ENCODE peak calls at places on chromosome 17, in seven cellular contexts. R, H, A, D, M, P and F are unnamed samples.

GRCh38 chr17:77809814-77810213 is 148.7 kb upstream of the TNRC6C start:
- DNase-seq in R (no peak), H (no peak), A (no peak), D (no peak), M (no peak), P (no peak), F (no peak)

GRCh38 chr17:31495049-31495885 is 103.8 kb downstream of the RAB11FIP4 start:
- DNase-seq in R (no peak), H (no peak), A (peak), D (peak), M (no peak), P (no peak), F (no peak)

GRCh38 chr17:58605986-58606385 is 85.9 kb downstream of the TEX14 start:
- DNase-seq in R (no peak), H (no peak), A (no peak), D (no peak), M (no peak), P (peak), F (no peak)

GRCh38 chr17:20270336-20270735 is 197.0 kb downstream of the LGALS9B start:
- DNase-seq in R (no peak), H (no peak), A (no peak), D (no peak), M (no peak), P (no peak), F (no peak)

GRCh38 chr17:73466704-73467433 is 155.1 kb upstream of the CDC42EP4 start:
- DNase-seq in R (no peak), H (no peak), A (no peak), D (no peak), M (no peak), P (no peak), F (no peak)

GRCh38 chr17:32298298-32298697 is 32.7 kb downstream of the RHBDL3 start:
- DNase-seq in R (no peak), H (no peak), A (no peak), D (no peak), M (no peak), P (no peak), F (no peak)

GRCh38 chr17:80423536-80424225 is 8.7 kb downstream of the ENDOV start:
- DNase-seq in R (no peak), H (no peak), A (peak), D (no peak), M (no peak), P (no peak), F (no peak)

GRCh38 chr17:35460354-35460851 is 11.8 kb upstream of the SLFN13 start:
- DNase-seq in R (peak), H (no peak), A (peak), D (peak), M (peak), P (no peak), F (no peak)

GRCh38 chr17:39751637-39752036 is 13.9 kb downstream of the GRB7 start:
- DNase-seq in R (no peak), H (no peak), A (no peak), D (peak), M (no peak), P (no peak), F (no peak)

GRCh38 chr17:27338536-27338985 is 44.6 kb downstream of the WSB1 start:
- DNase-seq in R (peak), H (no peak), A (no peak), D (no peak), M (no peak), P (no peak), F (no peak)

GRCh38 chr17:47192549-47192948 is 3.5 kb upstream of the CDC27 start:
- DNase-seq in R (peak), H (no peak), A (no peak), D (no peak), M (no peak), P (peak), F (no peak)

GRCh38 chr17:73826872-73827228 is 182.6 kb upstream of the SDK2 start:
- DNase-seq in R (no peak), H (no peak), A (no peak), D (no peak), M (no peak), P (no peak), F (no peak)

GRCh38 chr17:55576237-55576998 is 65.2 kb upstream of the SMIM36 start:
- DNase-seq in R (no peak), H (peak), A (no peak), D (no peak), M (no peak), P (peak), F (peak)

GRCh38 chr17:12993631-12994030 is 24.2 kb downstream of the ELAC2 start:
- DNase-seq in R (no peak), H (no peak), A (no peak), D (no peak), M (no peak), P (no peak), F (no peak)

GRCh38 chr17:83014297-83014696 is 65.1 kb upstream of the METRNL start:
- DNase-seq in R (no peak), H (no peak), A (no peak), D (no peak), M (no peak), P (no peak), F (no peak)

GRCh38 chr17:80033840-80034239 is 1.8 kb downstream of the TBC1D16 start:
- DNase-seq in R (no peak), H (no peak), A (no peak), D (no peak), M (no peak), P (no peak), F (no peak)

GRCh38 chr17:51389875-51390274 is 129.5 kb downstream of the UTP18 start:
- DNase-seq in R (no peak), H (no peak), A (no peak), D (no peak), M (no peak), P (no peak), F (no peak)

GRCh38 chr17:17125136-17126084 is 80.7 kb downstream of the PLD6 start:
- DNase-seq in R (no peak), H (no peak), A (peak), D (no peak), M (peak), P (no peak), F (no peak)

GRCh38 chr17:73952498-73953205 is 250.8 kb upstream of the RPL38 start:
- DNase-seq in R (no peak), H (no peak), A (peak), D (peak), M (peak), P (no peak), F (no peak)

GRCh38 chr17:4970273-4970672 is 2.7 kb upstream of the SPAG7 start:
- DNase-seq in R (no peak), H (no peak), A (no peak), D (no peak), M (no peak), P (no peak), F (no peak)

GRCh38 chr17:42362245-42362961 is 25.8 kb downstream of the STAT3 start:
- DNase-seq in R (no peak), H (no peak), A (no peak), D (peak), M (no peak), P (no peak), F (no peak)

GRCh38 chr17:21253646-21254441 is 634 bp upstream of the NATD1 start:
- DNase-seq in R (no peak), H (no peak), A (no peak), D (no peak), M (no peak), P (no peak), F (no peak)

GRCh38 chr17:34118564-34118963 is 136.5 kb upstream of the CCL2 start:
- DNase-seq in R (no peak), H (no peak), A (no peak), D (no peak), M (no peak), P (no peak), F (no peak)

GRCh38 chr17:74244543-74244942 is 29.5 kb upstream of the DNAI2 start:
- DNase-seq in R (no peak), H (no peak), A (no peak), D (no peak), M (no peak), P (no peak), F (no peak)

GRCh38 chr17:37107406-37108083 is 158.8 kb downstream of the AATF start:
- DNase-seq in R (no peak), H (no peak), A (no peak), D (peak), M (no peak), P (peak), F (no peak)

GRCh38 chr17:34363183-34363661 is at the start of gene CCL1:
- DNase-seq in R (no peak), H (no peak), A (no peak), D (no peak), M (no peak), P (no peak), F (no peak)

DNA sequence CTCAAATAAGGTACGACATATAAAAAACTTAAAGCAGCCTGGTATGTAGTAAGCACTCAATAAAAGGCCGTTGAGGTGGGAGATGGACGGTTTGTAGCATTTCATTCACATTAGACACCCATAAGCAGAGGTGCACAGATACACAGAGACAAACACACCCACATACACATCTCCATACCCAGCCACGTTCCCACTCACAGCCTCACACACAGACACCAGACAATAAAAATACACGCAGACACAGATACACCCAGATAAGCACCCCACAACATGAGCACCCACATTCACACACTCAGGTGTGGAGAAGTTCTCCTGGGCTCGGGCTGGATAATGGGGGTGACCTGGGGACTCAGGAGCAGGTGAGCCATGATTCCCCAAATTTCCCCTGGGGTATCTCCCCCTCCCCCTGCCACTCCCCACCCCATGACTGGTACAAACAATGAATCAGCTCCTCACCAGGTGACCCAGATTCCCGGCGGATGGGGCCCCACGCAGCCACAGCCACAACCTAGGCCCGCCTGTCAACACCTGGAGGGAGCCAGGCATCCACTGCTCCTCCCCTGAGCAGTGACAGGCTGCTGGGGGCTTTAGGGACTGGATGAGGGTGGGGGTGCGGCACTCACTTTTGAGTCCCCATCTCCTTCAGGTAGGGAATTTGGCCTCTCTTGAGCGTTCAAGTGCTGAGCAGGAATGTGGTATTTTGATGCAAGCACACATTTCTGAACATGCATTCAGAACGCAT is 2.7 kb downstream of the DLX3 start:
- DNase-seq in R (no peak), H (no peak), A (no peak), D (no peak), M (peak), P (no peak), F (no peak)
- H3K4me3 ChIP-seq in R (no peak), H (no peak), A (no peak), D (no peak), M (no peak), P (no peak), F (no peak)

GRCh38 chr17:65556910-65557348 is 4.5 kb downstream of the AXIN2 start:
- DNase-seq in R (no peak), H (no peak), A (no peak), D (peak), M (no peak), P (no peak), F (no peak)
- H3K4me3 ChIP-seq in R (no peak), H (peak), A (no peak), D (no peak), M (peak), P (no peak), F (no peak)

DNA sequence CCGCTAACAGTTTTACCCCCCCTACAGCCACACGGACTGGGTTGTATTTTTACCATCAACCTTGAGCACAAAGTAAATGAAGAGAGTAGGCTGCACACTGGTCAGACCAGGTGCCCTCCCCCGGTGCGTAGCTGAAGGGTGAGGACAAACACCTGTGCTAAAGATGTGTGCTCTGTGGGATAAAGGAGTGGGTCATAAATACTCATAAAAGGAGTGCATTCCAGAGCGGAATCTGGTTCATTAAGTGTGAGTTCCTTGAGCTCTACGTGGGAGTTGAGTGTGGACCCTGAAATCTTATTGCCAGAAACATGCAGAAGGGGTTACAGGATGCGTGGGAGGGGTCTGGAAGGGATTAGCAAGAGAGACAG is 217.0 kb downstream of the CCDC182 start:
- DNase-seq in R (no peak), H (no peak), A (no peak), D (peak), M (no peak), P (no peak), F (no peak)
- H3K4me3 ChIP-seq in R (no peak), H (no peak), A (no peak), D (no peak), M (peak), P (no peak), F (no peak)

DNA sequence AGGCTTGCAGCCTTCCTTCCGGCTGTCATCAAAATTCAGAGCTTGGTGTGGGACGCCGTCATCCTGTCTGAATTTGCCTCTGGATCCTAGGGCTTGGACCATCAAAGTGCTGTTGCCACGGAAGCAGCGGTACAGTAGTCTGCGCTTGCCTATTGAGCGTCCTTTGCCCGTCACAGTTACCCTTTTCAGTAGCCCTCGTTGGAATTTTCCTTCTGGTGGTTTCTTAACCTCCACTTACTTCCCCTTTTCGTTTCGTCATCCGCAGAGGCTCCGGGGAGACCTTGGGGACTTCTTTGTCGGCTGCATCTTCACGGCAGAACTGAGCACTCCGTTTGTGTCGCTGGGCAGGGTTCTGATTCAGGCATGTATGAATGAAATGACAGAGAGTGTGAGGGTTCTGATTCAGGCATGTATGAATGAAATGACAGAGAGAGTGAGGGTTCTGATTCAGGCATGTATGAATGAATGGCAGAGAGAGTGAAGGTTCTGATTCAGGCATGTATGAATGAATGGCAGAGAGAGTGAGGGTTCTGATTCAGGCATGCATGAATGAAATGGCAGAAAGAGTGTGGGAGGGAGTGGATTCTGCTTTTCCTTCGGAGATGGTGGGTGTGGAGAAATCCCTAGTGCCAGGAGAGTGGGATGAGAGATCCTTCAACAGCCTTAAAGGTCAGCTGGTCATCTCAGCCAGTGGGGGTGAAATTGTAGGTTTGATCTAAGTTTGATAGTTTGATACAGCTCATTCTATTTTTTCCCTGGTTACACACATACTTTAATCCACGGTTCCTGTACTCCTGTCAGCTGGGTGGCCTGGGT is 8.1 kb downstream of the TLCD3A start:
- DNase-seq in R (no peak), H (no peak), A (peak), D (no peak), M (no peak), P (peak), F (no peak)
- H3K4me3 ChIP-seq in R (no peak), H (no peak), A (no peak), D (no peak), M (no peak), P (no peak), F (no peak)

GRCh38 chr17:60135951-60136666 is 13.7 kb upstream of the CA4 start:
- DNase-seq in R (no peak), H (no peak), A (peak), D (no peak), M (no peak), P (no peak), F (no peak)
- H3K4me3 ChIP-seq in R (no peak), H (no peak), A (no peak), D (no peak), M (peak), P (no peak), F (peak)

GRCh38 chr17:38464251-38464722 is 36.0 kb downstream of the ARHGAP23 start:
- DNase-seq in R (no peak), H (peak), A (no peak), D (peak), M (no peak), P (peak), F (no peak)
- H3K4me3 ChIP-seq in R (no peak), H (peak), A (no peak), D (no peak), M (no peak), P (no peak), F (peak)

DNA sequence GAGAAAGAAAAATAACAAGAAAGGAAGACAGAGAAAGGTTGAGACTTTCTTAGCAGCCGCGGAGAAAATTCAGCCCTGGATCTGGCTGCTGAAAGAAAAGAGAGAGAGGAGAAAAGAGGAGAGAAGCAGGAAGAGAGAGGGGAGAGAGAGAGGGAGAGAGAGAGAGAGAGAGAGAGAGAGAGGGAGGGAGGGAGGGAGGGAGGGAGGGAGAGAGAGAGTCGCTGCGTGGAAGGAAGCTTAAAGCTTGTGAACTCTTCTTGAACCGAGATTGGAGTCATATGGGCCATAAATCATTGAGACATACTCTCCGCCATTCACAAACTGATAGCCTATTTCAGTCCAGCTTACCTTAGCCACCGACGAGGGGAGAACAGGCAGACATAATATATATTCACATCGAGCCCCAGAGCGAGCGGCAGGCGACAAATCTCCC is 10.3 kb upstream of the HOXB2 start:
- DNase-seq in R (no peak), H (no peak), A (no peak), D (no peak), M (no peak), P (peak), F (peak)
- H3K4me3 ChIP-seq in R (no peak), H (peak), A (no peak), D (no peak), M (no peak), P (peak), F (peak)